ENCODE peak calls at places on chromosomes 11 and 22, in four cellular contexts. One of them, this sample, is unnamed.

GRCh38 chr11:60919320-60919719 is 4.9 kb upstream of the TMEM132A start:
- DNase-seq in fibroblast of pulmonary artery: no peak
- DNase-seq in adrenal gland: no peak
- DNase-seq in esophagus squamous epithelium: no peak
- DNase-seq in this sample: no peak

GRCh38 chr11:12958984-12959383 is 50.1 kb upstream of the RASSF10 start:
- DNase-seq in adrenal gland: no peak
- DNase-seq in esophagus squamous epithelium: no peak
- DNase-seq in fibroblast of pulmonary artery: no peak
- DNase-seq in this sample: no peak

GRCh38 chr11:102991776-102992175 is 36.2 kb upstream of the MMP13 start:
- DNase-seq in fibroblast of pulmonary artery: no peak
- DNase-seq in adrenal gland: no peak
- DNase-seq in esophagus squamous epithelium: no peak
- DNase-seq in this sample: no peak

GRCh38 chr22:46612341-46612903 is 7.8 kb upstream of the GRAMD4 start:
- DNase-seq in esophagus squamous epithelium: no peak
- DNase-seq in adrenal gland: no peak
- DNase-seq in fibroblast of pulmonary artery: no peak
- DNase-seq in this sample: no peak

GRCh38 chr11:117750916-117751773 is 45.9 kb downstream of the DSCAML1 start:
- DNase-seq in fibroblast of pulmonary artery: no peak
- DNase-seq in adrenal gland: no peak
- DNase-seq in esophagus squamous epithelium: no peak
- DNase-seq in this sample: no peak

GRCh38 chr11:121389651-121390050 is 62.5 kb upstream of the SORL1 start:
- DNase-seq in fibroblast of pulmonary artery: no peak
- DNase-seq in adrenal gland: no peak
- DNase-seq in esophagus squamous epithelium: no peak
- DNase-seq in this sample: no peak

GRCh38 chr11:64000026-64000739 is 13.9 kb downstream of the OTUB1 start:
- DNase-seq in esophagus squamous epithelium: no peak
- DNase-seq in fibroblast of pulmonary artery: peak
- DNase-seq in adrenal gland: peak
- DNase-seq in this sample: peak

GRCh38 chr11:72347691-72348090 is 86.6 kb downstream of the CLPB start:
- DNase-seq in adrenal gland: no peak
- DNase-seq in fibroblast of pulmonary artery: no peak
- DNase-seq in esophagus squamous epithelium: no peak
- DNase-seq in this sample: no peak

GRCh38 chr11:74849525-74850391 is 99.1 kb downstream of the XRRA1 start:
- DNase-seq in fibroblast of pulmonary artery: peak
- DNase-seq in adrenal gland: no peak
- DNase-seq in esophagus squamous epithelium: no peak
- DNase-seq in this sample: peak

GRCh38 chr11:94866231-94866827 is 98.2 kb downstream of the AMOTL1 start:
- DNase-seq in fibroblast of pulmonary artery: no peak
- DNase-seq in adrenal gland: no peak
- DNase-seq in esophagus squamous epithelium: no peak
- DNase-seq in this sample: no peak

GRCh38 chr11:70727021-70727420 is 328.7 kb downstream of the CTTN start:
- DNase-seq in fibroblast of pulmonary artery: no peak
- DNase-seq in esophagus squamous epithelium: no peak
- DNase-seq in adrenal gland: no peak
- DNase-seq in this sample: no peak

GRCh38 chr11:123454060-123454651 is 24.1 kb downstream of the GRAMD1B start:
- DNase-seq in esophagus squamous epithelium: no peak
- DNase-seq in fibroblast of pulmonary artery: peak
- DNase-seq in adrenal gland: peak
- DNase-seq in this sample: no peak

GRCh38 chr11:47915407-47916137 is 64.8 kb upstream of the PTPRJ start:
- DNase-seq in fibroblast of pulmonary artery: no peak
- DNase-seq in esophagus squamous epithelium: no peak
- DNase-seq in adrenal gland: no peak
- DNase-seq in this sample: no peak

GRCh38 chr11:118214210-118214914 is 10.4 kb downstream of the JAML start:
- DNase-seq in adrenal gland: peak
- DNase-seq in fibroblast of pulmonary artery: no peak
- DNase-seq in esophagus squamous epithelium: no peak
- DNase-seq in this sample: no peak

GRCh38 chr11:115178705-115179104 is 325.5 kb downstream of the CADM1 start:
- DNase-seq in adrenal gland: no peak
- DNase-seq in fibroblast of pulmonary artery: no peak
- DNase-seq in esophagus squamous epithelium: no peak
- DNase-seq in this sample: no peak

GRCh38 chr11:73386568-73386967 is 10.4 kb downstream of the RELT start:
- DNase-seq in adrenal gland: no peak
- DNase-seq in esophagus squamous epithelium: no peak
- DNase-seq in fibroblast of pulmonary artery: no peak
- DNase-seq in this sample: no peak

GRCh38 chr11:64019106-64020031 is 16.4 kb upstream of the FLRT1 start:
- DNase-seq in esophagus squamous epithelium: no peak
- DNase-seq in fibroblast of pulmonary artery: no peak
- DNase-seq in adrenal gland: peak
- DNase-seq in this sample: no peak

GRCh38 chr22:42959472-42960145 is 55.3 kb downstream of the PACSIN2 start:
- DNase-seq in esophagus squamous epithelium: no peak
- DNase-seq in adrenal gland: peak
- DNase-seq in fibroblast of pulmonary artery: peak
- DNase-seq in this sample: no peak

GRCh38 chr11:107282195-107282594 is 175.4 kb downstream of the CWF19L2 start:
- DNase-seq in esophagus squamous epithelium: no peak
- DNase-seq in adrenal gland: no peak
- DNase-seq in fibroblast of pulmonary artery: no peak
- DNase-seq in this sample: no peak

GRCh38 chr11:27570542-27570941 is 64.0 kb upstream of the LIN7C start:
- DNase-seq in adrenal gland: no peak
- DNase-seq in esophagus squamous epithelium: no peak
- DNase-seq in fibroblast of pulmonary artery: no peak
- DNase-seq in this sample: no peak

GRCh38 chr11:15707971-15708370 is 593.2 kb downstream of the INSC start:
- DNase-seq in adrenal gland: peak
- DNase-seq in fibroblast of pulmonary artery: peak
- DNase-seq in esophagus squamous epithelium: no peak
- DNase-seq in this sample: peak

GRCh38 chr22:42436402-42436801 is 4.2 kb upstream of the NFAM1 start:
- DNase-seq in fibroblast of pulmonary artery: no peak
- DNase-seq in esophagus squamous epithelium: no peak
- DNase-seq in adrenal gland: no peak
- DNase-seq in this sample: no peak

GRCh38 chr22:46737105-46737975 is 712 bp downstream of the CERK start:
- DNase-seq in fibroblast of pulmonary artery: peak
- DNase-seq in adrenal gland: no peak
- DNase-seq in esophagus squamous epithelium: no peak
- DNase-seq in this sample: peak

GRCh38 chr11:104106136-104106754 is 57.7 kb downstream of the PDGFD start:
- DNase-seq in fibroblast of pulmonary artery: peak
- DNase-seq in esophagus squamous epithelium: no peak
- DNase-seq in adrenal gland: no peak
- DNase-seq in this sample: peak

GRCh38 chr11:15097411-15097810 is 17.3 kb upstream of the INSC start:
- DNase-seq in adrenal gland: no peak
- DNase-seq in esophagus squamous epithelium: no peak
- DNase-seq in fibroblast of pulmonary artery: no peak
- DNase-seq in this sample: no peak

GRCh38 chr11:94504689-94505293 is 7.5 kb upstream of the C11orf97 start:
- DNase-seq in esophagus squamous epithelium: no peak
- DNase-seq in adrenal gland: no peak
- DNase-seq in fibroblast of pulmonary artery: peak
- DNase-seq in this sample: peak

GRCh38 chr11:67054851-67055523 is 1.7 kb upstream of the RHOD start:
- DNase-seq in fibroblast of pulmonary artery: peak
- DNase-seq in adrenal gland: peak
- DNase-seq in esophagus squamous epithelium: no peak
- DNase-seq in this sample: peak

GRCh38 chr11:124536520-124536919 is 6.9 kb downstream of the OR8B12 start:
- DNase-seq in esophagus squamous epithelium: no peak
- DNase-seq in adrenal gland: peak
- DNase-seq in fibroblast of pulmonary artery: peak
- DNase-seq in this sample: no peak

GRCh38 chr22:25484498-25484897 is 80.0 kb upstream of the GRK3 start:
- DNase-seq in fibroblast of pulmonary artery: no peak
- DNase-seq in esophagus squamous epithelium: no peak
- DNase-seq in adrenal gland: no peak
- DNase-seq in this sample: no peak

GRCh38 chr22:39241632-39242388 is 3.0 kb downstream of the PDGFB start:
- DNase-seq in fibroblast of pulmonary artery: no peak
- DNase-seq in esophagus squamous epithelium: no peak
- DNase-seq in adrenal gland: no peak
- DNase-seq in this sample: no peak

GRCh38 chr11:76579047-76579751 is 91.3 kb downstream of the LRRC32 start:
- DNase-seq in adrenal gland: peak
- DNase-seq in fibroblast of pulmonary artery: peak
- DNase-seq in esophagus squamous epithelium: no peak
- DNase-seq in this sample: no peak

GRCh38 chr11:8566613-8567210 is 27.3 kb downstream of the STK33 start:
- DNase-seq in fibroblast of pulmonary artery: peak
- DNase-seq in esophagus squamous epithelium: no peak
- DNase-seq in adrenal gland: no peak
- DNase-seq in this sample: peak

GRCh38 chr11:32427935-32428664 is 7.2 kb downstream of the WT1 start:
- DNase-seq in fibroblast of pulmonary artery: no peak
- DNase-seq in esophagus squamous epithelium: no peak
- DNase-seq in adrenal gland: no peak
- DNase-seq in this sample: no peak
- H3K4me3 ChIP-seq in fibroblast of pulmonary artery: no peak
- H3K4me3 ChIP-seq in esophagus squamous epithelium: no peak
- H3K4me3 ChIP-seq in adrenal gland: no peak
- H3K4me3 ChIP-seq in this sample: no peak

GRCh38 chr22:29664731-29665130 is 55.1 kb upstream of the CABP7 start:
- DNase-seq in fibroblast of pulmonary artery: peak
- DNase-seq in esophagus squamous epithelium: no peak
- DNase-seq in adrenal gland: no peak
- DNase-seq in this sample: no peak

GRCh38 chr22:29663230-29663826 is 56.5 kb upstream of the CABP7 start:
- DNase-seq in adrenal gland: no peak
- DNase-seq in esophagus squamous epithelium: no peak
- DNase-seq in fibroblast of pulmonary artery: no peak
- DNase-seq in this sample: no peak

GRCh38 chr22:29658171-29658570 is 54.7 kb downstream of the NF2 start:
- DNase-seq in adrenal gland: no peak
- DNase-seq in esophagus squamous epithelium: no peak
- DNase-seq in fibroblast of pulmonary artery: no peak
- DNase-seq in this sample: no peak

GRCh38 chr22:29661355-29661754 is 57.9 kb downstream of the NF2 start:
- DNase-seq in esophagus squamous epithelium: no peak
- DNase-seq in adrenal gland: no peak
- DNase-seq in fibroblast of pulmonary artery: peak
- DNase-seq in this sample: peak

GRCh38 chr22:29660021-29660420 is 56.6 kb downstream of the NF2 start:
- DNase-seq in fibroblast of pulmonary artery: no peak
- DNase-seq in esophagus squamous epithelium: no peak
- DNase-seq in adrenal gland: no peak
- DNase-seq in this sample: no peak
- TF ChIP-seq CTCF in fibroblast of pulmonary artery: no peak
- TF ChIP-seq CTCF in esophagus squamous epithelium: no peak
- TF ChIP-seq CTCF in adrenal gland: no peak
- TF ChIP-seq CTCF in this sample: no peak

GRCh38 chr11:86803136-86803535 is 2.8 kb downstream of the PRSS23 start:
- DNase-seq in fibroblast of pulmonary artery: no peak
- DNase-seq in adrenal gland: no peak
- DNase-seq in esophagus squamous epithelium: no peak
- DNase-seq in this sample: no peak
- H3K4me3 ChIP-seq in fibroblast of pulmonary artery: peak
- H3K4me3 ChIP-seq in adrenal gland: no peak
- H3K4me3 ChIP-seq in esophagus squamous epithelium: no peak
- H3K4me3 ChIP-seq in this sample: no peak

GRCh38 chr22:36335621-36336020 is 52.1 kb downstream of the MYH9 start:
- DNase-seq in adrenal gland: no peak
- DNase-seq in fibroblast of pulmonary artery: no peak
- DNase-seq in esophagus squamous epithelium: no peak
- DNase-seq in this sample: no peak

GRCh38 chr22:36334838-36335603 is 52.7 kb downstream of the MYH9 start:
- DNase-seq in esophagus squamous epithelium: no peak
- DNase-seq in fibroblast of pulmonary artery: peak
- DNase-seq in adrenal gland: peak
- DNase-seq in this sample: peak

GRCh38 chr22:36333632-36334031 is 54.1 kb downstream of the MYH9 start:
- DNase-seq in fibroblast of pulmonary artery: no peak
- DNase-seq in esophagus squamous epithelium: no peak
- DNase-seq in adrenal gland: no peak
- DNase-seq in this sample: no peak

GRCh38 chr22:36332623-36333331 is 55.0 kb downstream of the MYH9 start:
- DNase-seq in fibroblast of pulmonary artery: peak
- DNase-seq in adrenal gland: no peak
- DNase-seq in esophagus squamous epithelium: no peak
- DNase-seq in this sample: peak

DNA sequence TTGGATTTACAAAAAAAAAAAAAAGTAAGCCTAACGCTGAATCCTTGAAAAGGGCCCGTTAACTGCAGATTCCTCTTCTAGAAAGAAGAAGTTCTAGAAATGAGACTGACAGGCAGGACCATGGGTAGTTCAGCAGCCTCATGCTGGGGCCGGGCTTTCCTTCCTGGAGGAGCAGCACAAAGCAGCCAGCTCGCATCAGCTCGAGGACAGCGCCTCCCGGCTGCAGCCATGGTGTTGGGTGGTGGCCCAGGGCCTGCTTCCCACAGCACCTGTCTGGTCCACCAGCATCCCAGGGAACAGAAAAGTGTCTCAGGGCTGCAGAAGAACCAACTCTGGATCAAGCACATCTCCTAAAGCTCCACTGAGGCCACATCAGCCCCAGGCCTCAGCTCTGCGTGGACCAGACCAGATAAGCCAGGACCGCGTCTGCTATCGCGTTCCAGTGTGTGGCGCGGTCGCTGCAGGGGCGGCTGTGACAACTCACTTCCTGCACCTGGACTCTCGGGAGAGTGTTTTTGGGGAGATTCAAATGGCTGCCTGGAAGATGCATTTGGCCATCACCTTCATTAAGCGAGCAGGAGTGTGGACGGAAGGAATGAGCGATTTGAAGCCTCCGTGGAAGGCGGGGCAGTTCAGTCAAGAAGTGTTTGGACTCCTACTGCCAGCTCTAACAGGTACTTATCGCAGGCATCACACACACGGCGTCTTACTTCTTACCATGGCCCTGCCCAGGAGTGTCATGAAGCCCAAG is 53.5 kb downstream of the MYH9 start:
- DNase-seq in adrenal gland: no peak
- DNase-seq in fibroblast of pulmonary artery: no peak
- DNase-seq in esophagus squamous epithelium: no peak
- DNase-seq in this sample: no peak
- TF ChIP-seq CTCF in adrenal gland: no peak
- TF ChIP-seq CTCF in fibroblast of pulmonary artery: peak
- TF ChIP-seq CTCF in esophagus squamous epithelium: peak
- TF ChIP-seq CTCF in this sample: no peak

This sample was measured in foreskin fibroblast.